ENCODE peak calls at places on chromosomes 11 and 22, in five cellular contexts. One of them, this sample, is unnamed.

GRCh38 chr11:76166314-76166713 is 40.0 kb downstream of the WNT11 start:
- DNase-seq in H7: peak
- DNase-seq in activated CD4-positive, alpha-beta T cell treated with anti-CD3 and anti-CD28 coated beads for 36 hours: peak
- DNase-seq in HT1080: peak
- DNase-seq in iPS-NIHi11: peak
- DNase-seq in this sample: no peak

GRCh38 chr22:49203091-49203862 is 624.4 kb downstream of the BRD1 start:
- DNase-seq in H7: peak
- DNase-seq in activated CD4-positive, alpha-beta T cell treated with anti-CD3 and anti-CD28 coated beads for 36 hours: no peak
- DNase-seq in HT1080: no peak
- DNase-seq in iPS-NIHi11: peak
- DNase-seq in this sample: no peak

GRCh38 chr22:33188316-33188715 is 130.1 kb upstream of the SYN3 start:
- DNase-seq in H7: no peak
- DNase-seq in activated CD4-positive, alpha-beta T cell treated with anti-CD3 and anti-CD28 coated beads for 36 hours: no peak
- DNase-seq in HT1080: peak
- DNase-seq in iPS-NIHi11: no peak
- DNase-seq in this sample: no peak

GRCh38 chr22:48758021-48758561 is 1069.6 kb downstream of the BRD1 start:
- DNase-seq in H7: peak
- DNase-seq in activated CD4-positive, alpha-beta T cell treated with anti-CD3 and anti-CD28 coated beads for 36 hours: no peak
- DNase-seq in HT1080: no peak
- DNase-seq in iPS-NIHi11: no peak
- DNase-seq in this sample: no peak

GRCh38 chr11:115304774-115305472 is 199.3 kb downstream of the CADM1 start:
- DNase-seq in H7: no peak
- DNase-seq in activated CD4-positive, alpha-beta T cell treated with anti-CD3 and anti-CD28 coated beads for 36 hours: no peak
- DNase-seq in HT1080: peak
- DNase-seq in iPS-NIHi11: no peak
- DNase-seq in this sample: no peak

GRCh38 chr11:69531717-69532088 is 50.2 kb downstream of the LINC01488 start:
- DNase-seq in H7: peak
- DNase-seq in activated CD4-positive, alpha-beta T cell treated with anti-CD3 and anti-CD28 coated beads for 36 hours: no peak
- DNase-seq in HT1080: no peak
- DNase-seq in iPS-NIHi11: no peak
- DNase-seq in this sample: no peak

GRCh38 chr22:19524170-19525115 is at the start of gene CLDN5:
- DNase-seq in H7: peak
- DNase-seq in activated CD4-positive, alpha-beta T cell treated with anti-CD3 and anti-CD28 coated beads for 36 hours: no peak
- DNase-seq in HT1080: no peak
- DNase-seq in iPS-NIHi11: peak
- DNase-seq in this sample: no peak

GRCh38 chr11:68430384-68430783 is 30.2 kb upstream of the PPP6R3 start:
- DNase-seq in H7: no peak
- DNase-seq in activated CD4-positive, alpha-beta T cell treated with anti-CD3 and anti-CD28 coated beads for 36 hours: no peak
- DNase-seq in HT1080: no peak
- DNase-seq in iPS-NIHi11: no peak
- DNase-seq in this sample: no peak

GRCh38 chr11:132631956-132632355 is 900.3 kb downstream of the OPCML start:
- DNase-seq in H7: no peak
- DNase-seq in activated CD4-positive, alpha-beta T cell treated with anti-CD3 and anti-CD28 coated beads for 36 hours: no peak
- DNase-seq in HT1080: no peak
- DNase-seq in iPS-NIHi11: no peak
- DNase-seq in this sample: no peak

GRCh38 chr11:69337211-69337721 is 43.3 kb downstream of the MYEOV start:
- DNase-seq in H7: no peak
- DNase-seq in activated CD4-positive, alpha-beta T cell treated with anti-CD3 and anti-CD28 coated beads for 36 hours: peak
- DNase-seq in HT1080: peak
- DNase-seq in iPS-NIHi11: no peak
- DNase-seq in this sample: no peak

GRCh38 chr11:60987577-60988277 is 16.2 kb downstream of the CD6 start:
- DNase-seq in H7: no peak
- DNase-seq in activated CD4-positive, alpha-beta T cell treated with anti-CD3 and anti-CD28 coated beads for 36 hours: peak
- DNase-seq in HT1080: no peak
- DNase-seq in iPS-NIHi11: no peak
- DNase-seq in this sample: no peak

GRCh38 chr11:9662273-9662672 is 1.6 kb upstream of the SWAP70 start:
- DNase-seq in H7: no peak
- DNase-seq in activated CD4-positive, alpha-beta T cell treated with anti-CD3 and anti-CD28 coated beads for 36 hours: no peak
- DNase-seq in HT1080: no peak
- DNase-seq in iPS-NIHi11: no peak
- DNase-seq in this sample: no peak

This sample was measured in thoracic aorta.